ENCODE peak calls at places on chromosomes 3 and 15, in seven cellular contexts. One of them, this sample, is unnamed. For H3K27me3, the result is how much of the 10 kb centered on the place peaks cover.

GRCh38 chr3:166177130-166177529 is 339.9 kb upstream of the BCHE start:
- DNase-seq in transverse colon: no peak
- DNase-seq in effector memory CD4-positive, alpha-beta T cell: no peak
- DNase-seq in left ventricle myocardium inferior: no peak
- DNase-seq in CD8-positive, alpha-beta memory T cell: no peak
- DNase-seq in PC-9: peak
- DNase-seq in right cardiac atrium: no peak
- DNase-seq in this sample: no peak

GRCh38 chr3:81279481-81280273 is 481.8 kb downstream of the GBE1 start:
- DNase-seq in transverse colon: no peak
- DNase-seq in effector memory CD4-positive, alpha-beta T cell: no peak
- DNase-seq in left ventricle myocardium inferior: no peak
- DNase-seq in CD8-positive, alpha-beta memory T cell: no peak
- DNase-seq in PC-9: no peak
- DNase-seq in right cardiac atrium: no peak
- DNase-seq in this sample: no peak

GRCh38 chr15:33218071-33218491 is 23.6 kb upstream of the FMN1 start:
- DNase-seq in transverse colon: no peak
- DNase-seq in effector memory CD4-positive, alpha-beta T cell: no peak
- DNase-seq in left ventricle myocardium inferior: no peak
- DNase-seq in CD8-positive, alpha-beta memory T cell: no peak
- DNase-seq in PC-9: no peak
- DNase-seq in right cardiac atrium: no peak
- DNase-seq in this sample: no peak

GRCh38 chr3:180680097-180680430 is 775 bp upstream of the CCDC39 start:
- DNase-seq in transverse colon: peak
- DNase-seq in effector memory CD4-positive, alpha-beta T cell: no peak
- DNase-seq in left ventricle myocardium inferior: no peak
- DNase-seq in CD8-positive, alpha-beta memory T cell: peak
- DNase-seq in PC-9: no peak
- DNase-seq in right cardiac atrium: no peak
- DNase-seq in this sample: no peak

GRCh38 chr3:128322030-128323022 is 144.4 kb downstream of the DNAJB8 start:
- DNase-seq in transverse colon: peak
- DNase-seq in effector memory CD4-positive, alpha-beta T cell: no peak
- DNase-seq in left ventricle myocardium inferior: peak
- DNase-seq in CD8-positive, alpha-beta memory T cell: peak
- DNase-seq in PC-9: peak
- DNase-seq in right cardiac atrium: peak
- DNase-seq in this sample: no peak

GRCh38 chr15:31447893-31448634 is 121.4 kb downstream of the KLF13 start:
- DNase-seq in transverse colon: no peak
- DNase-seq in effector memory CD4-positive, alpha-beta T cell: no peak
- DNase-seq in left ventricle myocardium inferior: no peak
- DNase-seq in CD8-positive, alpha-beta memory T cell: no peak
- DNase-seq in PC-9: no peak
- DNase-seq in right cardiac atrium: no peak
- DNase-seq in this sample: no peak

GRCh38 chr3:18443670-18444596 is 18.8 kb upstream of the SATB1 start:
- DNase-seq in transverse colon: peak
- DNase-seq in effector memory CD4-positive, alpha-beta T cell: peak
- DNase-seq in left ventricle myocardium inferior: peak
- DNase-seq in CD8-positive, alpha-beta memory T cell: no peak
- DNase-seq in PC-9: no peak
- DNase-seq in right cardiac atrium: peak
- DNase-seq in this sample: no peak

GRCh38 chr3:16374047-16375019 is 109.3 kb downstream of the OXNAD1 start:
- DNase-seq in transverse colon: no peak
- DNase-seq in effector memory CD4-positive, alpha-beta T cell: peak
- DNase-seq in left ventricle myocardium inferior: peak
- DNase-seq in CD8-positive, alpha-beta memory T cell: peak
- DNase-seq in PC-9: no peak
- DNase-seq in right cardiac atrium: no peak
- DNase-seq in this sample: no peak

GRCh38 chr3:31622636-31623288 is 90.0 kb downstream of the STT3B start:
- DNase-seq in transverse colon: no peak
- DNase-seq in effector memory CD4-positive, alpha-beta T cell: no peak
- DNase-seq in left ventricle myocardium inferior: no peak
- DNase-seq in CD8-positive, alpha-beta memory T cell: no peak
- DNase-seq in PC-9: no peak
- DNase-seq in right cardiac atrium: no peak
- DNase-seq in this sample: no peak

GRCh38 chr3:78519281-78519680 is 1248.5 kb downstream of the ROBO1 start:
- DNase-seq in transverse colon: no peak
- DNase-seq in effector memory CD4-positive, alpha-beta T cell: no peak
- DNase-seq in left ventricle myocardium inferior: no peak
- DNase-seq in CD8-positive, alpha-beta memory T cell: no peak
- DNase-seq in PC-9: no peak
- DNase-seq in right cardiac atrium: no peak
- DNase-seq in this sample: no peak

DNA sequence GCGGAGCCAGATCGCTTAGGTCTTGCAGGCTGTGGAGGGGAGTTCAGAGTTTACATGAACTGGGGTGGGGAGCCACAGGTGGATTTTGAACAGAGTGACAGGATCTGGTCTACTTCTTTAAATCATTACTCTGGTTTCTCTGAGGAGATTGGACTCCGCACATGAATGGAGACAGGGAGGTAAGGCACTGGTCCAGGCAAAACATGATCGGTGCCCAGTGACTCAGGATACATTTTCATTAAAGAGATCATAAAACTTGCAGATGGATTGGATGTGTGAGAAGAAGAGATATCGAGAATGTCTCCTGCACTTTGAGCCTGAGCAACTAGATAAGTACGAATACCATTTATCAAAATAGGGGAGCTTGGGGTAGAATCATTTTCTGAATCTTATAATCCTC is 61.8 kb upstream of the CMSS1 start:
- DNase-seq in transverse colon: no peak
- DNase-seq in effector memory CD4-positive, alpha-beta T cell: no peak
- DNase-seq in left ventricle myocardium inferior: no peak
- DNase-seq in CD8-positive, alpha-beta memory T cell: no peak
- DNase-seq in PC-9: no peak
- DNase-seq in right cardiac atrium: peak
- DNase-seq in this sample: no peak
- H3K27me3 ChIP-seq in transverse colon: under half
- H3K27me3 ChIP-seq in effector memory CD4-positive, alpha-beta T cell: under half
- H3K27me3 ChIP-seq in left ventricle myocardium inferior: under half
- H3K27me3 ChIP-seq in CD8-positive, alpha-beta memory T cell: under half
- H3K27me3 ChIP-seq in PC-9: under half
- H3K27me3 ChIP-seq in right cardiac atrium: under half
- H3K27me3 ChIP-seq in this sample: under half

DNA sequence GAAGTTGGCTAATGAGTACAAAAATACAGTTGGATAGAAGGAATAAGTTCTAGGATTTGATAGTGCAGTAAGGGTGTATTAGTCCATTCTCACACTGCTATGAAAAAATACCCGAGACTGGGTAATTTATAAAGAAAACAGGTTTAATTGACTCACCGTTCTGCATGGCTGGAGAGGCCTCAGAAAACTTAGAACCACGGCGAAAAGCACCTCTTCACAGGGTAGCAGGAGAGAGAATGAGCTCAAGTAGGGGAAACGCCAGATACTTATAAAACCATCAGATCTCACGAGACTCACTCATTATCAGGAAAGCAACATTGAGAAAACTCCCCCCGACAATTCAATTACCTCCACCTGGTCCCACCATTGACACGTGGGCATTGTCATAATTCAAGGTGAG is 483.3 kb downstream of the TUSC7 start:
- DNase-seq in transverse colon: no peak
- DNase-seq in effector memory CD4-positive, alpha-beta T cell: no peak
- DNase-seq in left ventricle myocardium inferior: no peak
- DNase-seq in CD8-positive, alpha-beta memory T cell: no peak
- DNase-seq in PC-9: no peak
- DNase-seq in right cardiac atrium: no peak
- DNase-seq in this sample: no peak
- H3K27me3 ChIP-seq in transverse colon: under half
- H3K27me3 ChIP-seq in effector memory CD4-positive, alpha-beta T cell: under half
- H3K27me3 ChIP-seq in left ventricle myocardium inferior: under half
- H3K27me3 ChIP-seq in CD8-positive, alpha-beta memory T cell: under half
- H3K27me3 ChIP-seq in PC-9: under half
- H3K27me3 ChIP-seq in right cardiac atrium: under half
- H3K27me3 ChIP-seq in this sample: under half

GRCh38 chr15:91521996-91522395 is 331.5 kb upstream of the SLCO3A1 start:
- DNase-seq in transverse colon: no peak
- DNase-seq in effector memory CD4-positive, alpha-beta T cell: no peak
- DNase-seq in left ventricle myocardium inferior: no peak
- DNase-seq in CD8-positive, alpha-beta memory T cell: no peak
- DNase-seq in PC-9: peak
- DNase-seq in right cardiac atrium: no peak
- DNase-seq in this sample: no peak

GRCh38 chr15:91515188-91515754 is 338.2 kb upstream of the SLCO3A1 start:
- DNase-seq in transverse colon: no peak
- DNase-seq in effector memory CD4-positive, alpha-beta T cell: no peak
- DNase-seq in left ventricle myocardium inferior: peak
- DNase-seq in CD8-positive, alpha-beta memory T cell: no peak
- DNase-seq in PC-9: peak
- DNase-seq in right cardiac atrium: peak
- DNase-seq in this sample: no peak

GRCh38 chr15:91520848-91521247 is 332.7 kb upstream of the SLCO3A1 start:
- DNase-seq in transverse colon: no peak
- DNase-seq in effector memory CD4-positive, alpha-beta T cell: no peak
- DNase-seq in left ventricle myocardium inferior: no peak
- DNase-seq in CD8-positive, alpha-beta memory T cell: no peak
- DNase-seq in PC-9: no peak
- DNase-seq in right cardiac atrium: no peak
- DNase-seq in this sample: no peak

GRCh38 chr15:91517491-91518200 is 335.9 kb upstream of the SLCO3A1 start:
- DNase-seq in transverse colon: no peak
- DNase-seq in effector memory CD4-positive, alpha-beta T cell: no peak
- DNase-seq in left ventricle myocardium inferior: no peak
- DNase-seq in CD8-positive, alpha-beta memory T cell: no peak
- DNase-seq in PC-9: no peak
- DNase-seq in right cardiac atrium: no peak
- DNase-seq in this sample: no peak

DNA sequence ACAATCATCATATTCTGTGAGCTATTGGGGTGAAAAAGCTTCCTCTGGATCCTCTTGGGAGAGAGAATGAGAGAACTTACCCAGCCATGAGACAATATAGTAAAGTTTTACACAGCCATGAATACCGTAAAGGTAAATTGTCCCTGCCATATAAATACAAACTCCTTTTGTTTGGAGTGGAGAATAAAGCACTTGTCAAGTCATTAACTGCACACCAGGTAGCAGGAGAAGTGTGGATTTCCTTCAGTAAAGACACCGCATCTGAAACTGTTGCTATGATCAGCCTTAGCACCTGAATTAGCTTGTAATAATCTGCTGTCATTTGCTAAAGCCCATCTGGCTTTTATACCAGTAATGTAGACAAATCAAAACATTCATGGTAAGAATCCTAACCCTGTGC is 336.6 kb upstream of the SLCO3A1 start:
- DNase-seq in transverse colon: no peak
- DNase-seq in effector memory CD4-positive, alpha-beta T cell: no peak
- DNase-seq in left ventricle myocardium inferior: no peak
- DNase-seq in CD8-positive, alpha-beta memory T cell: no peak
- DNase-seq in PC-9: no peak
- DNase-seq in right cardiac atrium: no peak
- DNase-seq in this sample: no peak
- H3K27me3 ChIP-seq in transverse colon: under half
- H3K27me3 ChIP-seq in effector memory CD4-positive, alpha-beta T cell: under half
- H3K27me3 ChIP-seq in left ventricle myocardium inferior: under half
- H3K27me3 ChIP-seq in CD8-positive, alpha-beta memory T cell: under half
- H3K27me3 ChIP-seq in PC-9: under half
- H3K27me3 ChIP-seq in right cardiac atrium: under half
- H3K27me3 ChIP-seq in this sample: under half

GRCh38 chr3:122190525-122190924 is 7.1 kb downstream of the CASR start:
- DNase-seq in transverse colon: no peak
- DNase-seq in effector memory CD4-positive, alpha-beta T cell: no peak
- DNase-seq in left ventricle myocardium inferior: no peak
- DNase-seq in CD8-positive, alpha-beta memory T cell: no peak
- DNase-seq in PC-9: no peak
- DNase-seq in right cardiac atrium: no peak
- DNase-seq in this sample: no peak
- H3K27me3 ChIP-seq in transverse colon: under half
- H3K27me3 ChIP-seq in effector memory CD4-positive, alpha-beta T cell: under half
- H3K27me3 ChIP-seq in left ventricle myocardium inferior: half or more
- H3K27me3 ChIP-seq in CD8-positive, alpha-beta memory T cell: under half
- H3K27me3 ChIP-seq in PC-9: under half
- H3K27me3 ChIP-seq in right cardiac atrium: under half
- H3K27me3 ChIP-seq in this sample: under half

GRCh38 chr3:58581328-58582091 is 4.3 kb upstream of the FAM107A start:
- DNase-seq in transverse colon: no peak
- DNase-seq in effector memory CD4-positive, alpha-beta T cell: no peak
- DNase-seq in left ventricle myocardium inferior: no peak
- DNase-seq in CD8-positive, alpha-beta memory T cell: no peak
- DNase-seq in PC-9: no peak
- DNase-seq in right cardiac atrium: no peak
- DNase-seq in this sample: no peak
- H3K27me3 ChIP-seq in transverse colon: under half
- H3K27me3 ChIP-seq in effector memory CD4-positive, alpha-beta T cell: under half
- H3K27me3 ChIP-seq in left ventricle myocardium inferior: under half
- H3K27me3 ChIP-seq in CD8-positive, alpha-beta memory T cell: under half
- H3K27me3 ChIP-seq in PC-9: under half
- H3K27me3 ChIP-seq in right cardiac atrium: under half
- H3K27me3 ChIP-seq in this sample: under half

DNA sequence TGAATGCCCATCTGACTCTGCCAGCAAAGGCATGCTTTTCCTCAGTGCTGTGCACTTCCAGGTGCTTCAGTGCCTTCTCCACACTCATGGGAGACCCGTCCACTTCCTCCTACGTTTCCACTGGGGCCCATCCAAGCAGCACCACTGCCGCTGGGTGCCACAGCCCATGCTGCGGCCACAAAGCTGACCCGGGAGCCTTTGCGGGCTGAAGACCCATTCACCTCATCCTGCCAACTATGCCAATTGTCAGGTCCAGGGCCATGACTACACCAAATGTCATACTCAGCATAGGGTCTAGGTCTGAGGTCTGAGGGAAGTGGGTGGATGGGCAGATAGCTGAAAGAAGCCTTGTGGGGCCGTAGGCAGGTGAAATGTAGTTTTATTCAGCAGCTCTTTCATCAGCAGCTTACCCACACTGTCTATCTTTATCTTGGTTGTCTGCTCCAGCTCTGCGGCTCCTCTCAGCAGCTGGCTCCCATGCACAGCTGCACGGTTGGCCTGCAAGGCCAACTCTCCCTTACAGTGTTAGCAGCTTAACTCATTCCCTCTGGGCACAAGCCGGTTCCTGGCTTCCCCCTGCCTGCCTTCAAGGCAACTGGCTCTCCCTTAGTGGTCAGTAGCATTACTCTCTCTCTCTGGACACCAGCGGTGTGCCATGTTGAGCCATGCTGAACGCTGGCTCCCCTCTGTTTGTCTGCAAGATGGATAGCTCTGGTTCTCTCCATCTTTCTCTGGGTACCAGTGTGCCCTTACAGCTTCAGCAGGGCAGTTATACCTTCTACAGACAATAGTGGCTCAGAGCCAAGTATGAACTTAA is 63.7 kb upstream of the SIAH2 start:
- DNase-seq in transverse colon: no peak
- DNase-seq in effector memory CD4-positive, alpha-beta T cell: no peak
- DNase-seq in left ventricle myocardium inferior: no peak
- DNase-seq in CD8-positive, alpha-beta memory T cell: no peak
- DNase-seq in PC-9: no peak
- DNase-seq in right cardiac atrium: no peak
- DNase-seq in this sample: no peak
- H3K27me3 ChIP-seq in transverse colon: under half
- H3K27me3 ChIP-seq in effector memory CD4-positive, alpha-beta T cell: under half
- H3K27me3 ChIP-seq in left ventricle myocardium inferior: under half
- H3K27me3 ChIP-seq in CD8-positive, alpha-beta memory T cell: under half
- H3K27me3 ChIP-seq in PC-9: under half
- H3K27me3 ChIP-seq in right cardiac atrium: under half
- H3K27me3 ChIP-seq in this sample: under half

GRCh38 chr15:89666147-89666857 is 11.0 kb upstream of the KIF7 start:
- DNase-seq in transverse colon: no peak
- DNase-seq in effector memory CD4-positive, alpha-beta T cell: no peak
- DNase-seq in left ventricle myocardium inferior: no peak
- DNase-seq in CD8-positive, alpha-beta memory T cell: no peak
- DNase-seq in PC-9: no peak
- DNase-seq in right cardiac atrium: peak
- DNase-seq in this sample: no peak
- H3K27me3 ChIP-seq in transverse colon: under half
- H3K27me3 ChIP-seq in effector memory CD4-positive, alpha-beta T cell: under half
- H3K27me3 ChIP-seq in left ventricle myocardium inferior: under half
- H3K27me3 ChIP-seq in CD8-positive, alpha-beta memory T cell: under half
- H3K27me3 ChIP-seq in PC-9: under half
- H3K27me3 ChIP-seq in right cardiac atrium: under half
- H3K27me3 ChIP-seq in this sample: under half